ENCODE peak calls at places on chromosomes 13 and 19, in four cellular contexts. D is tibial artery, Z is fibroblast of pulmonary artery, L is adrenal gland. U is an unnamed sample.

GRCh38 chr19:3296034-3296433 is 70.3 kb upstream of the NFIC start:
- DNase-seq in D (no peak), Z (no peak), L (no peak), U (no peak)

GRCh38 chr19:48558018-48558684 is 6.2 kb downstream of the SULT2B1 start:
- DNase-seq in D (no peak), Z (peak), L (peak), U (no peak)

GRCh38 chr13:113916330-113916815 is 52.5 kb upstream of the GAS6 start:
- DNase-seq in D (no peak), Z (peak), L (no peak), U (no peak)

GRCh38 chr13:44300895-44301638 is 72.6 kb upstream of the SERP2 start:
- DNase-seq in D (peak), Z (peak), L (peak), U (peak)

GRCh38 chr13:52644108-52644507 is 1.9 kb downstream of the HNRNPA1L2 start:
- DNase-seq in D (no peak), Z (no peak), L (no peak), U (no peak)

GRCh38 chr19:35462476-35462953 is 14.5 kb downstream of the FFAR2 start:
- DNase-seq in D (no peak), Z (no peak), L (no peak), U (peak)

GRCh38 chr13:37289212-37289935 is 183.9 kb upstream of the CSNK1A1L start:
- DNase-seq in D (no peak), Z (no peak), L (no peak), U (no peak)

GRCh38 chr13:42486711-42487198 is 87.2 kb upstream of the TNFSF11 start:
- DNase-seq in D (no peak), Z (peak), L (no peak), U (no peak)

GRCh38 chr19:29485293-29485692 is 40.5 kb upstream of the VSTM2B start:
- DNase-seq in D (peak), Z (no peak), L (peak), U (no peak)

GRCh38 chr13:89282241-89282640 is 1611.1 kb downstream of the SLITRK5 start:
- DNase-seq in D (no peak), Z (no peak), L (no peak), U (no peak)

GRCh38 chr13:110368408-110368807 is 61.3 kb downstream of the COL4A2 start:
- DNase-seq in D (no peak), Z (no peak), L (no peak), U (no peak)

GRCh38 chr19:7917292-7918061 is 2.7 kb upstream of the SNAPC2 start:
- DNase-seq in D (peak), Z (peak), L (peak), U (peak)

GRCh38 chr19:12485571-12485970 is 955 bp upstream of the ZNF709 start:
- DNase-seq in D (no peak), Z (no peak), L (no peak), U (no peak)

GRCh38 chr19:58097349-58097748 is 682 bp downstream of the ZSCAN18 start:
- DNase-seq in D (no peak), Z (no peak), L (no peak), U (no peak)
- H3K4me3 ChIP-seq in D (peak), Z (peak), L (peak), U (no peak)

GRCh38 chr19:46089432-46089831 is 35.1 kb downstream of the IGFL3 start:
- DNase-seq in D (no peak), Z (no peak), L (no peak), U (no peak)
- TF ChIP-seq CTCF in D (no peak), Z (no peak), L (no peak), U (no peak)

GRCh38 chr13:39148513-39148961 is 110.3 kb downstream of the NHLRC3 start:
- DNase-seq in D (no peak), Z (peak), L (no peak), U (peak)
- H3K4me3 ChIP-seq in D (no peak), Z (no peak), L (no peak), U (no peak)

GRCh38 chr19:2042485-2043268 is 8.4 kb downstream of the MKNK2 start:
- DNase-seq in D (no peak), Z (no peak), L (peak), U (peak)
- TF ChIP-seq CTCF in D (no peak), Z (no peak), L (no peak), U (no peak)

U was measured in GM12865.